ENCODE peak calls at places on chromosomes 13 and 19, in seven cellular contexts. G is CD8-positive, alpha-beta T cell; Y is epithelial cell of esophagus; T is mammary epithelial cell; Q is lower lobe of right lung; V is hepatocyte; A is dorsolateral prefrontal cortex. M is an unnamed sample.

GRCh38 chr13:83546476-83546875 is 335.8 kb downstream of the SLITRK1 start:
- DNase-seq in A (no peak), V (no peak), Q (no peak), Y (no peak), T (no peak), G (no peak), M (no peak)

GRCh38 chr19:8607386-8607785 is 3.1 kb downstream of the ADAMTS10 start:
- DNase-seq in V (no peak), Q (no peak), G (no peak), T (no peak), A (no peak), Y (no peak), M (no peak)

GRCh38 chr19:33239223-33239975 is 13.7 kb upstream of the SLC7A10 start:
- DNase-seq in V (no peak), G (no peak), T (no peak), A (no peak), Y (no peak), Q (peak), M (peak)

GRCh38 chr19:32688315-32688714 is 3.3 kb upstream of the NUDT19 start:
- DNase-seq in T (no peak), A (no peak), Q (no peak), G (no peak), V (no peak), Y (no peak), M (no peak)

GRCh38 chr13:76693086-76693485 is 193.1 kb downstream of the KCTD12 start:
- DNase-seq in A (no peak), V (no peak), Q (no peak), T (no peak), G (no peak), Y (no peak), M (no peak)

GRCh38 chr19:13215572-13216380 is 65.6 kb downstream of the IER2 start:
- DNase-seq in Y (no peak), T (peak), A (no peak), G (peak), V (peak), Q (no peak), M (no peak)

GRCh38 chr13:26965058-26965380 is 204.4 kb upstream of the GPR12 start:
- DNase-seq in Q (peak), Y (no peak), A (no peak), G (no peak), T (no peak), V (no peak), M (no peak)

GRCh38 chr19:4267901-4268815 is 10.9 kb upstream of the SHD start:
- DNase-seq in T (no peak), G (no peak), A (no peak), Q (no peak), V (peak), Y (no peak), M (no peak)

GRCh38 chr19:42140125-42140754 is 8.0 kb upstream of the POU2F2 start:
- DNase-seq in T (peak), V (peak), Y (peak), A (no peak), G (no peak), Q (peak), M (peak)

GRCh38 chr19:9934132-9934950 is 2.0 kb downstream of the OLFM2 start:
- DNase-seq in Q (peak), T (peak), Y (peak), V (peak), G (peak), A (peak), M (peak)

GRCh38 chr13:55571237-55571867 is 1569.4 kb upstream of the PRR20A start:
- DNase-seq in G (no peak), V (no peak), Y (no peak), Q (no peak), A (no peak), T (no peak), M (no peak)

GRCh38 chr13:45702869-45703391 is 810 bp downstream of the CBY2 start:
- DNase-seq in T (no peak), G (no peak), Y (no peak), A (no peak), Q (no peak), V (no peak), M (no peak)

GRCh38 chr13:59776924-59777690 is 386.6 kb downstream of the DIAPH3 start:
- DNase-seq in G (no peak), V (no peak), A (no peak), Y (peak), Q (no peak), T (peak), M (no peak)

GRCh38 chr13:102261809-102262208 is 140.0 kb downstream of the FGF14 start:
- DNase-seq in Q (no peak), G (no peak), V (no peak), A (no peak), Y (no peak), T (no peak), M (no peak)

GRCh38 chr13:68190826-68191225 is 960.7 kb upstream of the PCDH9 start:
- DNase-seq in A (no peak), T (peak), G (no peak), Q (no peak), V (peak), Y (peak), M (no peak)

GRCh38 chr19:34428549-34429285 is 536 bp downstream of the UBA2 start:
- DNase-seq in Y (peak), G (peak), A (peak), V (peak), T (peak), Q (peak), M (peak)

GRCh38 chr19:18000480-18000980 is 7.4 kb upstream of the ARRDC2 start:
- DNase-seq in A (no peak), V (no peak), Q (no peak), G (no peak), Y (no peak), T (no peak), M (no peak)

GRCh38 chr19:17996826-17997316 is 11.1 kb upstream of the ARRDC2 start:
- DNase-seq in T (peak), Y (peak), A (peak), V (peak), Q (peak), G (peak), M (peak)

GRCh38 chr19:17998827-17999150 is 9.2 kb upstream of the ARRDC2 start:
- DNase-seq in G (no peak), T (no peak), A (no peak), V (no peak), Y (no peak), Q (no peak), M (no peak)

GRCh38 chr19:17999685-18000479 is 8.1 kb upstream of the ARRDC2 start:
- DNase-seq in A (no peak), T (no peak), V (no peak), Y (no peak), G (no peak), Q (no peak), M (no peak)

DNA sequence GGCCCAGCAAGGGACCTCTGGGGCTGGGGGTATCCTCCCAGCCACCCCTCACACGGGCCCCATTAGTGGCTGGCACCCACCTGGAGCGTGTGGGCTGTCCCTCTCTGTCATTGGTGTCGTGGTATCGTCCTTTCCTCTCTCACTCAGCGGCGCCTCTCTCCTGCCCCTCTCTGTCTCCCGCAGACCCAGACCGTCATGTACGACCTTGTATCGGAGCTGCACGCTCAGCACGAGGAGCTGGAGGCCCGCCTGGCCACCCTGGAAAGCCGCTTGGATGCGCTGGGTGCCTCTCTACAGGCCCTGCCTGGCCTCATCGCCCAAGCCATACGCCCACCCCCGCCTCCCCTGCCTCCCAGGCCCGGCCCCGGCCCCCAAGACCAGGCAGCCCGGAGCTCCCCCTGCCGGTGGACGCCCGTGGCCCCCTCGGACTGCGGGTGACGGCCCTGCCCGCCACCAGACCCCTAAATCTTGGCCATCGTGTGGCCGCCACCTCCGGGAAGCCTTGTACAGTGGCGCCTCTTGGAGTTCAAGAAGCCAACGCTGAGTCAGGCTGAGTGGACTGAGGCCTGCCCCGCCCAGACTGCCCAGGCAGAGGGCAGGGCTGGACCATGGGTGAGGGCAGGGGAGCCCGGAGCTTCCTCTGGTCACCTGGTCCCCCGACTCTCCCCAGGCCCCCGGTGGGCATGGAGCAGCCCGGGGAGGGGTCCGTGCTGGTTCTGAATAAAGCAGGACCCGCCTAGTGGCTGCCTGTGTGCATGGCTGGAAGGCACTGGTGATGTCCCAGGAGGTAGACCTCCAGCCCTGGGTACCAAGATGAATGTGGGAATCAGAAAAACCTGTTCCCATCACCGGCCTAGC is 9.8 kb upstream of the ARRDC2 start:
- DNase-seq in G (no peak), T (no peak), Q (no peak), V (peak), Y (no peak), A (no peak), M (peak)
- TF ChIP-seq CTCF in G (no peak), T (no peak), Q (peak), V (peak), Y (peak), A (peak), M (no peak)

GRCh38 chr13:52862358-52863206 is 14.1 kb upstream of the PCDH8 start:
- DNase-seq in V (no peak), A (no peak), Y (peak), T (no peak), Q (no peak), G (no peak), M (no peak)
- TF ChIP-seq CTCF in V (peak), A (peak), Y (peak), T (peak), Q (peak), G (peak), M (peak)

GRCh38 chr13:33466262-33466661 is 180.7 kb upstream of the STARD13 start:
- DNase-seq in V (no peak), A (no peak), T (no peak), Q (no peak), Y (no peak), G (no peak), M (no peak)
- TF ChIP-seq CTCF in V (no peak), A (no peak), T (no peak), Q (no peak), Y (no peak), G (no peak), M (no peak)

DNA sequence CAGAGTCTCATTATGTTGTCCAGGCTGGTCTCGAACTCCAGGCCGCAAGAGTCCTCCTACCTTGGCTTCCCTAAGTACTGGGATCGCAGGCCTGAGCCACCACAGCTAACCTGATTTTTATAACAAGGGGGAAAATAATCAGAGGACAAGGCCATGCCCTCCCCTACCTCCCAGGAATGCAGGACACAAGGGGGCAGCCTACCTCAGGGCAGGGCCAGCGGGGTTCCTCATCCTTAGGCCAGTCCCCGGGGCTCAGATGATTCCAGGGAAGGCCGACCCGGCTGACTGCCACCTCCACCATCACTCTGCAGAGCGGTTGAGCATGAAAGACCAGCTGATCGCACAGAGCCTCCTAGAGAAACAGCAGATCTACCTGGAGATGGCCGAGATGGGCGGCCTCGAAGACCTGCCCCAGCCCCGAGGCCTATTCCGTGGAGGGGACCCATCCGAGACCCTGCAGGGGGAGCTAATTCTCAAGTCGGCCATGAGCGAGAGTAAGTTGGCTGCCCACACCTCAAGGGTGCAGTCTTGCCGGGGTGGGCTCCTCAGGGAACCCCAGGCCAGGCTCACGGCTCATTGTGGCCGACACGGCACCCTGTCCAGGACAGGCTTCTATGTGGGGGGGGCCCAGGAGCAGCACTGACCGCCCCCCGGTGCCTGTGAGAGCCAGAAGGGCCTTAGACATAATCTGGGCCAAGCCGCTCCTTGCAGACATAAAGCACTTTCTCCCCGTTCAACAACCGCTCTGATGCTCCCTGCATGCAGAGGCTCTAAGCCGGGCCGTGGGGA is 26.8 kb downstream of the PEX11G start:
- DNase-seq in T (no peak), G (no peak), Q (no peak), A (no peak), V (no peak), Y (no peak), M (no peak)
- TF ChIP-seq CTCF in T (no peak), G (no peak), Q (no peak), A (no peak), V (no peak), Y (no peak), M (no peak)